ENCODE peak calls at places on chromosomes 3 and 15, in nine cellular contexts. U is heart left ventricle; Z is upper lobe of right lung; W is fibroblast of lung; G is neural progenitor cell; X is mesendoderm; S is lower lobe of right lung; F is CD8-positive, alpha-beta T cell; V is right atrium auricular region. K is an unnamed sample.

GRCh38 chr15:78927077-78927790 is 17.6 kb downstream of the CTSH start:
- DNase-seq in U (no peak), W (no peak), V (no peak), X (no peak), F (no peak), S (no peak), G (no peak), Z (peak; percentile 66), K (no peak)

GRCh38 chr3:169668957-169669681 is 5.6 kb upstream of the MECOM start:
- DNase-seq in Z (peak; percentile 94), V (peak; percentile 81), F (no peak), X (peak; percentile 74), S (peak; percentile 90), G (peak; percentile 92), U (peak; percentile 86), W (peak; percentile 57), K (no peak)

GRCh38 chr3:145678401-145678800 is 482.6 kb downstream of the PLOD2 start:
- DNase-seq in Z (no peak), V (no peak), W (no peak), F (no peak), S (no peak), X (peak; percentile 6), G (no peak), U (no peak), K (no peak)

GRCh38 chr3:128252083-128252482 is 98.8 kb downstream of the EEFSEC start:
- DNase-seq in G (peak; percentile 29), X (peak; percentile 48), V (no peak), U (no peak), S (no peak), Z (no peak), F (no peak), W (no peak), K (no peak)

GRCh38 chr3:61358364-61358763 is 107.1 kb upstream of the FHIT start:
- DNase-seq in F (no peak), X (no peak), Z (peak; percentile 69), G (no peak), U (peak; percentile 80), W (no peak), S (peak; percentile 70), V (peak; percentile 83), K (no peak)

GRCh38 chr3:65632409-65632808 is 406.3 kb downstream of the MAGI1 start:
- DNase-seq in X (no peak), F (no peak), U (no peak), S (no peak), V (no peak), G (no peak), Z (no peak), W (no peak), K (no peak)

GRCh38 chr3:38136272-38136806 is 588 bp downstream of the ACAA1 start:
- DNase-seq in G (no peak), S (peak; percentile 69), U (no peak), W (peak; percentile 32), F (peak; percentile 51), X (peak; percentile 54), Z (no peak), V (no peak), K (peak; percentile 45)

GRCh38 chr15:68152342-68152741 is 52.8 kb downstream of the CALML4 start:
- DNase-seq in S (no peak), Z (no peak), V (no peak), F (no peak), G (no peak), X (no peak), U (no peak), W (no peak), K (no peak)

GRCh38 chr3:139935071-139935865 is at the start of gene CLSTN2:
- DNase-seq in G (peak; percentile 92), U (peak; percentile 81), S (peak; percentile 56), Z (peak; percentile 70), W (peak; percentile 67), F (no peak), V (peak; percentile 79), X (peak; percentile 76), K (no peak)

GRCh38 chr15:55758580-55758986 is 15.6 kb upstream of the PRTG start:
- DNase-seq in F (no peak), V (no peak), Z (no peak), W (no peak), S (no peak), G (no peak), U (no peak), X (no peak), K (no peak)

GRCh38 chr3:4219227-4219568 is 84.0 kb upstream of the SETMAR start:
- DNase-seq in G (no peak), U (no peak), S (no peak), F (no peak), X (no peak), W (no peak), Z (no peak), V (no peak), K (no peak)

GRCh38 chr3:150462108-150462507 is 54.0 kb downstream of the TSC22D2 start:
- DNase-seq in Z (no peak), W (no peak), U (no peak), G (no peak), X (no peak), F (no peak), V (no peak), S (no peak), K (no peak)

GRCh38 chr3:187185759-187186158 is 11.5 kb upstream of the RTP1 start:
- DNase-seq in F (no peak), W (no peak), G (peak; percentile 36), U (no peak), S (no peak), Z (no peak), X (peak; percentile 75), V (no peak), K (no peak)

GRCh38 chr3:187186801-187187421 is 10.4 kb upstream of the RTP1 start:
- DNase-seq in F (no peak), V (peak; percentile 63), W (peak; percentile 98), S (peak; percentile 50), G (no peak), Z (no peak), U (no peak), X (peak; percentile 71), K (no peak)

GRCh38 chr3:187191271-187191670 is 6.0 kb upstream of the RTP1 start:
- DNase-seq in G (no peak), W (no peak), Z (no peak), F (no peak), U (no peak), X (no peak), S (no peak), V (no peak), K (no peak)

GRCh38 chr3:187186375-187186774 is 10.9 kb upstream of the RTP1 start:
- DNase-seq in F (no peak), Z (no peak), G (no peak), W (no peak), V (no peak), U (no peak), S (no peak), X (no peak), K (no peak)

DNA sequence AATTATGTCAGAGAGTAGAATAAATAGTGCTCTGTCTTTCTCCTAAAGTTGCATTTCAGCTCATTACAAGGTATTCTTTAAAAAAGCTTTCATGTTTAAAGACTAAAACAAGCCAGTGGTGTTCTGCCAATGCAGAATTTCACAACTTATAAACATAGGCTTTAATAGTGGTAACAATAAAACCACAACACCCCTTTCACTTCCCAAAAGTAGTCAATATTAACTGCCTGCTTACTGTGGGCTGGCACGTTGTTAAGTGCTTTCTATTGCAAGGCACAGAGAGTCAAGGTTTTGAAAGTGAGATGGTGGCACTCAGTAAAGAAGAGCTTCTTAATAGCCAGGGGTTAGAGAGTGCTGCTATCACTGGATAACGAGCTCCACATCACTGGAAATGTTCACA is 8.4 kb upstream of the RTP1 start:
- DNase-seq in S (no peak), Z (no peak), W (peak; percentile 47), V (no peak), U (no peak), G (no peak), F (no peak), X (no peak), K (no peak)
- H3K4me1 ChIP-seq in S (no peaks in the 10 kb centered on the region), Z (peaks cover 5% of the 10 kb centered on the region), W (peaks cover 11% of the 10 kb centered on the region), V (no peaks in the 10 kb centered on the region), U (peaks cover 15% of the 10 kb centered on the region), G (peaks cover 3% of the 10 kb centered on the region), F (no peaks in the 10 kb centered on the region), X (peaks cover 7% of the 10 kb centered on the region), K (peaks cover 17% of the 10 kb centered on the region)

DNA sequence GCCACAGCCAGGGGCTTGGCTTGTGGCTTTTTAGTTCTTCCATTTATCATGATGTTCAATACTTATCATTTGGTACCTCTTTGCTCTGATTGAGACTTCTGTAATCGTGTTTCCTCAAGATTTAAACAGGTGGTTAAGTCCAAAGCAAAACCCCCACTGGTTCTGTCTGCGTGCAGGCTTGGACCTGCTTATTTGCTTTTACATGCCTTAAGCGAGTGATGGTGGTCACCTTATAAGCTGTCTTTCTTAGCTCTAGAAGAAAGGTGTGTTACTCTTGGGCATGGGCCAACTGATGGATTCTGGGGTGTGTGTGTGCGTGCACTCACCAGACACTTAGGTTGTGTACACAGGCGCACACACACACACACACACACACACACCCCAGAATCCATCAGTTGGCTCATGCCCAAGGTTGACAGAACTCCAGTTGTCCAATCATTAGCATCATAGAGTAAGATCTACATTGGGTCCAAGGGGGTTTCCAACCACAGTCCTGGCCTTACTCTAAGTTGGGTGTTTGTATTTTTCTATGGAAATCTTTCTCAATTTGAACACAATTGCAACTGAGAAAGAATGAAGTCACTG is 1.2 kb downstream of the MYZAP start:
- DNase-seq in G (no peak), S (no peak), X (no peak), V (no peak), U (no peak), W (no peak), F (no peak), Z (no peak), K (no peak)
- H3K4me3 ChIP-seq in G (no peak overlapping the region), S (peak overlapping the region; percentile 68), X (no peak overlapping the region), V (peak overlapping the region; percentile 81), U (peak overlapping the region; percentile 79), W (no peak overlapping the region), F (no peak overlapping the region), Z (peak overlapping the region; percentile 59), K (peak overlapping the region; percentile 57)

DNA sequence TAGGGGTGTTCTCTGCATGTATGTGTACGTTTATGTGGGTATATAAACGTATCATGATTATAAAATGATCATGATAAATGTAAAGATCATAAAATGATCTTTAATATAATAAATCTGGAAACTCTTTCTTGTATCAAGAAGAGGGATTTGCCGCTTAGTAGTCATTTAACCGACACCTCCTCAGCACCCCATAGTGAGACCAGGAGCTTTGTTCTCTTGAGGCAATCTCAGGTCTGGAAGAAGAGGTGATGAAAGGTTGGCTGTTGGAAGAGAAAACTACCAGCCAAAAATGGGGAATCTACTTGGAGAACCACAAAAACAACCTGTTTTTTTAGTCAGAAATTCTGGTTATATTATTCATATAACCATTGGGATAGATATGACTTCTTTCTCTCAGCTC is 38.7 kb downstream of the TGFBR2 start:
- DNase-seq in V (no peak), G (no peak), F (no peak), S (no peak), U (no peak), X (no peak), Z (no peak), W (no peak), K (no peak)
- H3K27ac ChIP-seq in V (peak overlapping the region; percentile 74), G (no peak overlapping the region), F (peak overlapping the region; percentile 50), S (peak overlapping the region; percentile 7), U (peak overlapping the region; percentile 45), X (no peak overlapping the region), Z (no peak overlapping the region), W (no peak overlapping the region), K (no peak overlapping the region)

GRCh38 chr15:70703483-70703882 is 59.9 kb downstream of the UACA start:
- DNase-seq in S (no peak), V (no peak), Z (no peak), F (no peak), W (peak; percentile 45), G (peak; percentile 30), X (peak; percentile 85), U (no peak), K (no peak)
- H3K4me1 ChIP-seq in S (peaks cover 10% of the 10 kb centered on the region), V (no peaks in the 10 kb centered on the region), Z (peaks cover 25% of the 10 kb centered on the region), F (no peaks in the 10 kb centered on the region), W (peaks cover 21% of the 10 kb centered on the region), G (peaks cover 53% of the 10 kb centered on the region), X (peaks cover 21% of the 10 kb centered on the region), U (peaks cover 45% of the 10 kb centered on the region), K (peaks cover 56% of the 10 kb centered on the region)

K was measured in RWPE2.